ENCODE peak calls at places on chromosomes 7 and 10, in ten cellular contexts. One of them, this sample, is unnamed. For H3K4me1 and H3K36me3, the result is how much of the 10 kb centered on the place peaks cover.

GRCh38 chr7:99473315-99473596 is 566 bp downstream of the ZNF789 start:
- DNase-seq in neuronal stem cell: peak
- DNase-seq in heart left ventricle: no peak
- DNase-seq in tibial artery: no peak
- DNase-seq in CD8-positive, alpha-beta memory T cell: no peak
- DNase-seq in uterus: no peak
- DNase-seq in IMR-90: peak
- DNase-seq in fibroblast of lung: peak
- DNase-seq in pancreas: no peak
- DNase-seq in cardiac muscle cell: peak
- DNase-seq in this sample: no peak

GRCh38 chr7:105210721-105211205 is 178.0 kb downstream of the SRPK2 start:
- DNase-seq in neuronal stem cell: peak
- DNase-seq in CD8-positive, alpha-beta memory T cell: no peak
- DNase-seq in uterus: no peak
- DNase-seq in heart left ventricle: peak
- DNase-seq in tibial artery: no peak
- DNase-seq in IMR-90: no peak
- DNase-seq in cardiac muscle cell: peak
- DNase-seq in pancreas: peak
- DNase-seq in fibroblast of lung: no peak
- DNase-seq in this sample: no peak

GRCh38 chr7:77575187-77575586 is 38.1 kb downstream of the PTPN12 start:
- DNase-seq in fibroblast of lung: no peak
- DNase-seq in heart left ventricle: no peak
- DNase-seq in cardiac muscle cell: no peak
- DNase-seq in tibial artery: no peak
- DNase-seq in pancreas: no peak
- DNase-seq in uterus: no peak
- DNase-seq in neuronal stem cell: no peak
- DNase-seq in CD8-positive, alpha-beta memory T cell: no peak
- DNase-seq in IMR-90: no peak
- DNase-seq in this sample: no peak

GRCh38 chr10:102975483-102976057 is 57.5 kb downstream of the CNNM2 start:
- DNase-seq in tibial artery: no peak
- DNase-seq in pancreas: no peak
- DNase-seq in cardiac muscle cell: no peak
- DNase-seq in heart left ventricle: no peak
- DNase-seq in uterus: no peak
- DNase-seq in fibroblast of lung: no peak
- DNase-seq in IMR-90: no peak
- DNase-seq in CD8-positive, alpha-beta memory T cell: no peak
- DNase-seq in neuronal stem cell: no peak
- DNase-seq in this sample: no peak

GRCh38 chr10:49502358-49502757 is 36.6 kb downstream of the ERCC6 start:
- DNase-seq in fibroblast of lung: peak
- DNase-seq in IMR-90: peak
- DNase-seq in tibial artery: no peak
- DNase-seq in heart left ventricle: no peak
- DNase-seq in pancreas: no peak
- DNase-seq in neuronal stem cell: no peak
- DNase-seq in uterus: no peak
- DNase-seq in CD8-positive, alpha-beta memory T cell: no peak
- DNase-seq in cardiac muscle cell: peak
- DNase-seq in this sample: no peak

GRCh38 chr10:69495666-69496065 is 44.4 kb downstream of the TSPAN15 start:
- DNase-seq in IMR-90: no peak
- DNase-seq in heart left ventricle: no peak
- DNase-seq in uterus: peak
- DNase-seq in tibial artery: peak
- DNase-seq in pancreas: no peak
- DNase-seq in neuronal stem cell: no peak
- DNase-seq in fibroblast of lung: no peak
- DNase-seq in CD8-positive, alpha-beta memory T cell: no peak
- DNase-seq in cardiac muscle cell: no peak
- DNase-seq in this sample: no peak

GRCh38 chr10:86434651-86435050 is 68.1 kb upstream of the GRID1 start:
- DNase-seq in tibial artery: no peak
- DNase-seq in CD8-positive, alpha-beta memory T cell: no peak
- DNase-seq in pancreas: no peak
- DNase-seq in heart left ventricle: no peak
- DNase-seq in cardiac muscle cell: no peak
- DNase-seq in fibroblast of lung: no peak
- DNase-seq in uterus: no peak
- DNase-seq in IMR-90: no peak
- DNase-seq in neuronal stem cell: no peak
- DNase-seq in this sample: no peak

GRCh38 chr10:124998624-124999291 is 56.8 kb downstream of the ZRANB1 start:
- DNase-seq in IMR-90: no peak
- DNase-seq in heart left ventricle: peak
- DNase-seq in fibroblast of lung: no peak
- DNase-seq in neuronal stem cell: no peak
- DNase-seq in pancreas: no peak
- DNase-seq in uterus: peak
- DNase-seq in tibial artery: peak
- DNase-seq in cardiac muscle cell: no peak
- DNase-seq in CD8-positive, alpha-beta memory T cell: no peak
- DNase-seq in this sample: no peak

GRCh38 chr10:68938117-68938516 is 17.9 kb upstream of the DDX21 start:
- DNase-seq in cardiac muscle cell: peak
- DNase-seq in neuronal stem cell: no peak
- DNase-seq in CD8-positive, alpha-beta memory T cell: no peak
- DNase-seq in fibroblast of lung: peak
- DNase-seq in IMR-90: peak
- DNase-seq in tibial artery: no peak
- DNase-seq in heart left ventricle: no peak
- DNase-seq in uterus: no peak
- DNase-seq in pancreas: no peak
- DNase-seq in this sample: no peak

GRCh38 chr10:11454958-11455566 is 156.4 kb downstream of the USP6NL start:
- DNase-seq in tibial artery: no peak
- DNase-seq in fibroblast of lung: no peak
- DNase-seq in neuronal stem cell: no peak
- DNase-seq in CD8-positive, alpha-beta memory T cell: no peak
- DNase-seq in cardiac muscle cell: no peak
- DNase-seq in pancreas: no peak
- DNase-seq in IMR-90: no peak
- DNase-seq in heart left ventricle: no peak
- DNase-seq in uterus: no peak
- DNase-seq in this sample: no peak

GRCh38 chr10:33239257-33239656 is 95.2 kb downstream of the NRP1 start:
- DNase-seq in cardiac muscle cell: no peak
- DNase-seq in IMR-90: no peak
- DNase-seq in uterus: no peak
- DNase-seq in fibroblast of lung: no peak
- DNase-seq in pancreas: no peak
- DNase-seq in heart left ventricle: no peak
- DNase-seq in CD8-positive, alpha-beta memory T cell: no peak
- DNase-seq in tibial artery: no peak
- DNase-seq in neuronal stem cell: no peak
- DNase-seq in this sample: no peak

GRCh38 chr7:149824301-149824741 is 13.9 kb upstream of the ZNF862 start:
- DNase-seq in tibial artery: no peak
- DNase-seq in fibroblast of lung: no peak
- DNase-seq in neuronal stem cell: no peak
- DNase-seq in IMR-90: no peak
- DNase-seq in heart left ventricle: peak
- DNase-seq in uterus: no peak
- DNase-seq in cardiac muscle cell: no peak
- DNase-seq in CD8-positive, alpha-beta memory T cell: no peak
- DNase-seq in pancreas: no peak
- DNase-seq in this sample: no peak

GRCh38 chr7:98879198-98879988 is 1.1 kb downstream of the TRRAP start:
- DNase-seq in CD8-positive, alpha-beta memory T cell: peak
- DNase-seq in tibial artery: no peak
- DNase-seq in neuronal stem cell: no peak
- DNase-seq in fibroblast of lung: no peak
- DNase-seq in IMR-90: peak
- DNase-seq in pancreas: peak
- DNase-seq in uterus: no peak
- DNase-seq in cardiac muscle cell: no peak
- DNase-seq in heart left ventricle: no peak
- DNase-seq in this sample: peak

GRCh38 chr10:13787015-13787421 is 200.3 kb downstream of the PRPF18 start:
- DNase-seq in CD8-positive, alpha-beta memory T cell: peak
- DNase-seq in uterus: no peak
- DNase-seq in fibroblast of lung: no peak
- DNase-seq in IMR-90: peak
- DNase-seq in pancreas: no peak
- DNase-seq in tibial artery: peak
- DNase-seq in heart left ventricle: no peak
- DNase-seq in neuronal stem cell: no peak
- DNase-seq in cardiac muscle cell: peak
- DNase-seq in this sample: peak

GRCh38 chr10:7544203-7544602 is 122.6 kb downstream of the ITIH5 start:
- DNase-seq in tibial artery: no peak
- DNase-seq in CD8-positive, alpha-beta memory T cell: no peak
- DNase-seq in neuronal stem cell: no peak
- DNase-seq in fibroblast of lung: no peak
- DNase-seq in IMR-90: no peak
- DNase-seq in uterus: no peak
- DNase-seq in heart left ventricle: no peak
- DNase-seq in pancreas: no peak
- DNase-seq in cardiac muscle cell: peak
- DNase-seq in this sample: no peak
- H3K4me1 ChIP-seq in tibial artery: under half
- H3K4me1 ChIP-seq in CD8-positive, alpha-beta memory T cell: under half
- H3K4me1 ChIP-seq in neuronal stem cell: under half
- H3K4me1 ChIP-seq in fibroblast of lung: under half
- H3K4me1 ChIP-seq in IMR-90: under half
- H3K4me1 ChIP-seq in uterus: under half
- H3K4me1 ChIP-seq in heart left ventricle: under half
- H3K4me1 ChIP-seq in pancreas: under half
- H3K4me1 ChIP-seq in cardiac muscle cell: under half
- H3K4me1 ChIP-seq in this sample: under half

GRCh38 chr10:119370046-119370770 is 162.8 kb downstream of the GRK5 start:
- DNase-seq in neuronal stem cell: no peak
- DNase-seq in uterus: peak
- DNase-seq in pancreas: no peak
- DNase-seq in CD8-positive, alpha-beta memory T cell: no peak
- DNase-seq in IMR-90: peak
- DNase-seq in cardiac muscle cell: peak
- DNase-seq in heart left ventricle: no peak
- DNase-seq in tibial artery: peak
- DNase-seq in fibroblast of lung: peak
- DNase-seq in this sample: no peak
- H3K4me3 ChIP-seq in neuronal stem cell: no peak
- H3K4me3 ChIP-seq in uterus: no peak
- H3K4me3 ChIP-seq in pancreas: no peak
- H3K4me3 ChIP-seq in CD8-positive, alpha-beta memory T cell: no peak
- H3K4me3 ChIP-seq in IMR-90: no peak
- H3K4me3 ChIP-seq in cardiac muscle cell: no peak
- H3K4me3 ChIP-seq in heart left ventricle: peak
- H3K4me3 ChIP-seq in tibial artery: peak
- H3K4me3 ChIP-seq in fibroblast of lung: no peak
- H3K4me3 ChIP-seq in this sample: no peak

GRCh38 chr10:6115411-6115800 is 26.6 kb downstream of the RBM17 start:
- DNase-seq in uterus: no peak
- DNase-seq in CD8-positive, alpha-beta memory T cell: no peak
- DNase-seq in fibroblast of lung: peak
- DNase-seq in tibial artery: no peak
- DNase-seq in pancreas: no peak
- DNase-seq in heart left ventricle: no peak
- DNase-seq in cardiac muscle cell: no peak
- DNase-seq in IMR-90: peak
- DNase-seq in neuronal stem cell: no peak
- DNase-seq in this sample: no peak

GRCh38 chr10:6110136-6110535 is 21.3 kb downstream of the RBM17 start:
- DNase-seq in pancreas: no peak
- DNase-seq in cardiac muscle cell: no peak
- DNase-seq in CD8-positive, alpha-beta memory T cell: no peak
- DNase-seq in heart left ventricle: no peak
- DNase-seq in IMR-90: no peak
- DNase-seq in neuronal stem cell: no peak
- DNase-seq in tibial artery: no peak
- DNase-seq in fibroblast of lung: no peak
- DNase-seq in uterus: no peak
- DNase-seq in this sample: no peak

GRCh38 chr10:6114299-6114698 is 25.5 kb downstream of the RBM17 start:
- DNase-seq in IMR-90: peak
- DNase-seq in heart left ventricle: no peak
- DNase-seq in uterus: no peak
- DNase-seq in CD8-positive, alpha-beta memory T cell: no peak
- DNase-seq in pancreas: no peak
- DNase-seq in fibroblast of lung: no peak
- DNase-seq in tibial artery: no peak
- DNase-seq in neuronal stem cell: no peak
- DNase-seq in cardiac muscle cell: no peak
- DNase-seq in this sample: no peak

GRCh38 chr10:6114758-6115410 is 26.1 kb downstream of the RBM17 start:
- DNase-seq in uterus: peak
- DNase-seq in neuronal stem cell: no peak
- DNase-seq in fibroblast of lung: peak
- DNase-seq in IMR-90: peak
- DNase-seq in pancreas: no peak
- DNase-seq in CD8-positive, alpha-beta memory T cell: no peak
- DNase-seq in heart left ventricle: no peak
- DNase-seq in cardiac muscle cell: peak
- DNase-seq in tibial artery: no peak
- DNase-seq in this sample: no peak

DNA sequence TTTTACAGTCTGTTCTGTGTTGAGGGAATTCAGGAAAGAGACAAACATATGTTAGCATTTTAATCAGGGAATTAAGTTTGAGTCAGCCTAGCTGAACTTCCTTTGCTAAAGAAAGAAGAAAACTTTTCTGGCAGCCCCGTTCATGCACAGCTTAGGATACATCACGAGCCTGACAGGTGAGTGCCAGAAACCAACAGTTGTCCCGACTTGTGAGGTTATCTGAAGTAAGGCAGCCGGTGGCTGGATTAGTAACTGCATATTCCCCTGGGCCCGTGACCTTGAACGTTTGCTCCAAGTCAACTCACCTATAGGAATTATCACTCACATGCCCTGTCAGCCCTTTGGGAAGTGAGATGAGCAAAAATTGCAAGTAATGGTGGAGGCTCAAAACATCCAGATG is 24.1 kb downstream of the RBM17 start:
- DNase-seq in tibial artery: no peak
- DNase-seq in CD8-positive, alpha-beta memory T cell: no peak
- DNase-seq in fibroblast of lung: no peak
- DNase-seq in uterus: no peak
- DNase-seq in pancreas: no peak
- DNase-seq in neuronal stem cell: no peak
- DNase-seq in cardiac muscle cell: no peak
- DNase-seq in heart left ventricle: no peak
- DNase-seq in IMR-90: no peak
- DNase-seq in this sample: no peak
- H3K36me3 ChIP-seq in tibial artery: half or more
- H3K36me3 ChIP-seq in CD8-positive, alpha-beta memory T cell: half or more
- H3K36me3 ChIP-seq in fibroblast of lung: under half
- H3K36me3 ChIP-seq in uterus: under half
- H3K36me3 ChIP-seq in pancreas: under half
- H3K36me3 ChIP-seq in neuronal stem cell: half or more
- H3K36me3 ChIP-seq in cardiac muscle cell: half or more
- H3K36me3 ChIP-seq in heart left ventricle: half or more
- H3K36me3 ChIP-seq in IMR-90: under half
- H3K36me3 ChIP-seq in this sample: half or more

DNA sequence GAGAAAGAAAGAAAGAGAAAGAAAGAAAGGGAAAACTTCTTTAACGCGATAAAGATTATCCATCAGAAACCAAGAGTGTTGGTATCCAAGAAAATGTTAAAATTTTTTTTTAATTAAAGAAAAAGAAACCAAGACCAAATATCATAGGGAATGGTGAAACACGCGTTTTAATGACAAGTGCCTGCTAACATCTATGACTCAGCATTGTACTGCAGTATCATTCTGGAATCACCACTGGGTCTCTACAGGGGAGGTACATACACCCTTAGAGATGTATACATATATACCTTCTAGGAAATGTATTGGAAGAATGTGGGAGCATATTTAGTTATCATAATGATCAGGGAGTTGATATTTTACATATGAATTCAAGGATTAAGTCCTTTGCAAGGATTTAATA is 32.1 kb upstream of the PIK3AP1 start:
- DNase-seq in tibial artery: no peak
- DNase-seq in IMR-90: no peak
- DNase-seq in uterus: no peak
- DNase-seq in heart left ventricle: no peak
- DNase-seq in CD8-positive, alpha-beta memory T cell: no peak
- DNase-seq in cardiac muscle cell: no peak
- DNase-seq in pancreas: no peak
- DNase-seq in fibroblast of lung: no peak
- DNase-seq in neuronal stem cell: no peak
- DNase-seq in this sample: no peak
- H3K4me1 ChIP-seq in tibial artery: under half
- H3K4me1 ChIP-seq in IMR-90: under half
- H3K4me1 ChIP-seq in uterus: under half
- H3K4me1 ChIP-seq in heart left ventricle: under half
- H3K4me1 ChIP-seq in CD8-positive, alpha-beta memory T cell: under half
- H3K4me1 ChIP-seq in cardiac muscle cell: under half
- H3K4me1 ChIP-seq in pancreas: under half
- H3K4me1 ChIP-seq in fibroblast of lung: under half
- H3K4me1 ChIP-seq in neuronal stem cell: under half
- H3K4me1 ChIP-seq in this sample: under half